ENCODE peak calls at places on chromosomes 7 and 10, in seven cellular contexts. K is cardiac muscle cell, W is mesothelial cell of epicardium, Q is neural crest cell, A is uterus, C is A673, G is GM20000. U is an unnamed sample.

GRCh38 chr7:27083646-27084045 is 12.2 kb downstream of the HOXA1 start:
- DNase-seq in C (no peak), G (peak), W (no peak), A (no peak), K (no peak), Q (no peak), U (no peak)

GRCh38 chr10:122939819-122940543 is 14.0 kb downstream of the C10orf88 start:
- DNase-seq in C (peak), A (no peak), G (no peak), K (no peak), W (no peak), Q (no peak), U (no peak)

GRCh38 chr10:131657318-131657984 is 243.4 kb upstream of the PPP2R2D start:
- DNase-seq in C (no peak), A (no peak), Q (no peak), G (no peak), K (no peak), W (no peak), U (no peak)

GRCh38 chr10:86944031-86944419 is 13.4 kb downstream of the MMRN2 start:
- DNase-seq in Q (no peak), C (no peak), W (no peak), G (no peak), A (no peak), K (no peak), U (no peak)

GRCh38 chr10:11489591-11489990 is 121.9 kb downstream of the USP6NL start:
- DNase-seq in W (no peak), Q (no peak), A (no peak), G (no peak), C (no peak), K (no peak), U (no peak)

GRCh38 chr10:113616244-113617074 is 47.4 kb downstream of the NRAP start:
- DNase-seq in A (no peak), C (peak), G (no peak), K (no peak), W (no peak), Q (peak), U (no peak)

GRCh38 chr7:158323741-158324396 is 263.8 kb downstream of the PTPRN2 start:
- DNase-seq in W (no peak), K (no peak), G (no peak), A (no peak), C (no peak), Q (no peak), U (no peak)

GRCh38 chr10:59991117-59991516 is 84.8 kb upstream of the CCDC6 start:
- DNase-seq in K (no peak), G (no peak), Q (no peak), W (no peak), A (no peak), C (no peak), U (no peak)

GRCh38 chr10:124565565-124566221 is 104.1 kb downstream of the LHPP start:
- DNase-seq in C (peak), Q (peak), G (no peak), K (peak), W (no peak), A (no peak), U (peak)

GRCh38 chr7:74587435-74588126 is 69.9 kb upstream of the GTF2I start:
- DNase-seq in A (peak), Q (peak), G (peak), W (no peak), C (no peak), K (peak), U (peak)

GRCh38 chr10:43683451-43684197 is 34.9 kb upstream of the ZNF32 start:
- DNase-seq in Q (peak), W (no peak), K (peak), C (peak), A (no peak), G (peak), U (peak)

GRCh38 chr10:131626274-131626673 is 274.5 kb upstream of the PPP2R2D start:
- DNase-seq in A (no peak), W (no peak), C (no peak), G (no peak), Q (no peak), K (no peak), U (no peak)

GRCh38 chr7:113071465-113071864 is 15.2 kb downstream of the GPR85 start:
- DNase-seq in K (no peak), G (no peak), C (no peak), W (no peak), Q (no peak), A (no peak), U (no peak)

GRCh38 chr7:149430197-149430596 is 30.7 kb downstream of the ZNF777 start:
- DNase-seq in K (no peak), A (no peak), Q (no peak), C (no peak), G (no peak), W (no peak), U (no peak)

GRCh38 chr10:70272925-70273316 is 10.9 kb downstream of the NPFFR1 start:
- DNase-seq in G (peak), C (peak), W (no peak), Q (no peak), K (no peak), A (no peak), U (peak)

GRCh38 chr10:75408911-75409885 is 7.6 kb upstream of the ZNF503 start:
- DNase-seq in K (peak), W (peak), Q (peak), A (peak), C (no peak), G (peak), U (peak)

GRCh38 chr7:23864984-23865383 is 155.0 kb downstream of the STK31 start:
- DNase-seq in Q (no peak), C (no peak), W (no peak), K (no peak), G (no peak), A (no peak), U (no peak)

GRCh38 chr10:105262666-105263065 is 621.6 kb downstream of the SORCS3 start:
- DNase-seq in C (no peak), Q (no peak), K (no peak), W (no peak), G (no peak), A (no peak), U (no peak)

GRCh38 chr7:91185771-91186170 is 78.5 kb upstream of the FZD1 start:
- DNase-seq in W (no peak), G (no peak), C (no peak), A (no peak), K (no peak), Q (no peak), U (no peak)

GRCh38 chr7:28979791-28980190 is 21.7 kb upstream of the TRIL start:
- DNase-seq in W (no peak), Q (no peak), K (no peak), G (no peak), A (peak), C (no peak), U (no peak)

GRCh38 chr7:69211739-69212138 is 386.5 kb upstream of the AUTS2 start:
- DNase-seq in K (peak), Q (no peak), G (no peak), C (no peak), A (no peak), W (no peak), U (no peak)

GRCh38 chr10:79112898-79113431 is 44.2 kb downstream of the ZMIZ1 start:
- DNase-seq in A (peak), K (peak), C (no peak), W (no peak), G (no peak), Q (no peak), U (no peak)

GRCh38 chr10:60992661-60993060 is 48.7 kb upstream of the RHOBTB1 start:
- DNase-seq in A (no peak), W (no peak), C (no peak), Q (no peak), G (no peak), K (no peak), U (no peak)

GRCh38 chr10:68871105-68871711 is 29.9 kb upstream of the DDX50 start:
- DNase-seq in C (peak), W (no peak), Q (no peak), G (no peak), A (no peak), K (peak), U (no peak)

GRCh38 chr10:116673866-116674265 is 53.1 kb downstream of the PNLIPRP2 start:
- DNase-seq in A (no peak), Q (no peak), C (no peak), K (no peak), G (no peak), W (no peak), U (no peak)

GRCh38 chr10:102669206-102670064 is 25.2 kb downstream of the TRIM8 start:
- DNase-seq in W (no peak), K (no peak), Q (no peak), G (no peak), C (no peak), A (no peak), U (no peak)

GRCh38 chr10:133211959-133212852 is 17.8 kb upstream of the UTF1 start:
- DNase-seq in Q (no peak), K (no peak), C (no peak), A (no peak), G (no peak), W (peak), U (no peak)

GRCh38 chr10:42753126-42753506 is 29.5 kb upstream of the BMS1 start:
- DNase-seq in Q (peak), K (peak), A (peak), G (peak), W (no peak), C (peak), U (peak)

GRCh38 chr10:77101416-77101815 is 536.2 kb downstream of the KCNMA1 start:
- DNase-seq in W (no peak), Q (no peak), A (no peak), K (no peak), C (no peak), G (no peak), U (no peak)

GRCh38 chr7:17101207-17101696 is 197.2 kb upstream of the AHR start:
- DNase-seq in G (no peak), W (no peak), K (no peak), C (no peak), Q (no peak), A (no peak), U (no peak)

GRCh38 chr10:104128214-104128613 is 6.2 kb downstream of the SFR1 start:
- DNase-seq in A (no peak), G (no peak), W (no peak), K (no peak), Q (no peak), C (no peak), U (no peak)

GRCh38 chr7:1123721-1124120 is 35.8 kb downstream of the GPER1 start:
- DNase-seq in C (peak), G (no peak), W (no peak), K (peak), A (peak), Q (peak), U (no peak)
- TF ChIP-seq CTCF in C (peak), G (no peak), W (no peak), K (peak), A (peak), Q (peak), U (no peak)

DNA sequence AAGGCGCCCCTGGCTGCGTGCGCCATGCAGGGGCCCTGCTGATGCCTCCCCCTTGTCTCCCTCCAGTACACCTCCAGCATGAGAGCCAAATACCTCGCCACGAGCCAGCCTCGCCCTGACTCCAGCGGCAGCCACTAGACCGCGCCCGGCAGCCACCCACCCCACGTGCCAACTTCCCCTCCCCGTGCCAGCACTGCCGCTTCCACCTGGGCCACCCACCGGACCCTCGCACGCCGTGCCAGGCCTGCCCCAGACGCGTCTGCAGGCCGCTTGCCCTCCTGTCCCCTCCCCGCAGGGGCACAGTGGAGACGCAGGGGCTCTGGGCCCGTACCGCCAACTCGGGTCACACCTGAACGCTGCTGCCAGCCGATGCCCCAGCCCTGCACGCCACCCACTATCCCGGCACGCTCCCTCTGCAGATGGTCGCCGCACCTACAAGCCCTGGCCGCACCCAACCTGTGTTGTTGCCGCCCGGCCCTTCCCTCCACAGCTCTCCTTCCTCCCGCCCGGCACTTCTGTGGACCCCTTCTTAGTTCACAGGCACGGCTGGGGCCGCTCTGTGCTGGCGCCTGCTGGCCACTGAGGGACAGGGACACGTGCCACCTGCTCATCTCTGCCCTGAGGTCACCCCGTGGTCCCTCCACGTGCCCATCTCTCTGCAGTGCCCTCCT is 26.3 kb upstream of the AMZ1 start:
- DNase-seq in Q (no peak), C (no peak), G (no peak), A (no peak), K (no peak), W (no peak), U (no peak)
- TF ChIP-seq CTCF in Q (no peak), C (no peak), G (no peak), A (no peak), K (peak), W (no peak), U (no peak)

GRCh38 chr7:45216181-45216580 is 58.6 kb downstream of the RAMP3 start:
- DNase-seq in W (no peak), K (no peak), Q (no peak), G (no peak), A (no peak), C (no peak), U (no peak)

GRCh38 chr7:45215611-45216062 is 58.0 kb downstream of the RAMP3 start:
- DNase-seq in W (no peak), K (no peak), A (no peak), C (no peak), Q (no peak), G (no peak), U (no peak)

GRCh38 chr7:45216622-45217165 is 59.1 kb downstream of the RAMP3 start:
- DNase-seq in W (no peak), G (no peak), C (no peak), Q (no peak), K (no peak), A (no peak), U (no peak)

GRCh38 chr7:45219130-45219529 is 61.5 kb downstream of the RAMP3 start:
- DNase-seq in K (no peak), C (no peak), Q (no peak), W (no peak), G (no peak), A (no peak), U (no peak)

GRCh38 chr7:45217358-45217757 is 59.8 kb downstream of the RAMP3 start:
- DNase-seq in Q (peak), K (peak), W (no peak), G (no peak), A (no peak), C (no peak), U (no peak)
- TF ChIP-seq CTCF in Q (peak), K (peak), W (peak), G (no peak), A (no peak), C (peak), U (no peak)

GRCh38 chr10:25080880-25081581 is 64.6 kb downstream of the THNSL1 start:
- DNase-seq in G (peak), K (peak), W (peak), A (peak), Q (peak), C (peak), U (peak)
- TF ChIP-seq CTCF in G (peak), K (peak), W (peak), A (peak), Q (peak), C (peak), U (peak)

GRCh38 chr7:137590071-137590470 is 246.5 kb upstream of the PTN start:
- DNase-seq in C (no peak), G (no peak), A (no peak), W (no peak), K (no peak), Q (no peak), U (no peak)

GRCh38 chr7:137591444-137591843 is 247.9 kb upstream of the PTN start:
- DNase-seq in W (no peak), G (no peak), A (no peak), Q (no peak), C (peak), K (peak), U (no peak)

GRCh38 chr7:137597856-137598255 is 248.9 kb downstream of the DGKI start:
- DNase-seq in Q (no peak), C (no peak), K (no peak), G (no peak), W (no peak), A (no peak), U (no peak)

GRCh38 chr7:137590686-137591255 is 247.2 kb upstream of the PTN start:
- DNase-seq in G (no peak), A (no peak), W (no peak), C (no peak), K (no peak), Q (no peak), U (no peak)

GRCh38 chr7:137592232-137592896 is 248.8 kb upstream of the PTN start:
- DNase-seq in Q (peak), K (peak), W (peak), A (peak), C (peak), G (peak), U (peak)
- TF ChIP-seq CTCF in Q (peak), K (peak), W (peak), A (peak), C (peak), G (peak), U (peak)

GRCh38 chr10:35542303-35542702 is 62.8 kb upstream of the GJD4 start:
- DNase-seq in K (no peak), W (no peak), G (no peak), C (no peak), A (no peak), Q (no peak), U (no peak)

GRCh38 chr10:35545079-35545657 is 60.0 kb upstream of the GJD4 start:
- DNase-seq in K (no peak), Q (no peak), A (no peak), W (no peak), C (no peak), G (no peak), U (no peak)

GRCh38 chr10:35545878-35546631 is 59.1 kb upstream of the GJD4 start:
- DNase-seq in K (no peak), C (no peak), A (no peak), Q (no peak), W (no peak), G (no peak), U (no peak)

GRCh38 chr10:35552622-35553342 is 52.4 kb upstream of the GJD4 start:
- DNase-seq in A (no peak), G (no peak), C (no peak), Q (no peak), W (no peak), K (no peak), U (no peak)

GRCh38 chr10:35546824-35547225 is 58.3 kb upstream of the GJD4 start:
- DNase-seq in A (no peak), C (peak), G (no peak), Q (no peak), W (no peak), K (no peak), U (no peak)
- TF ChIP-seq CTCF in A (peak), C (peak), G (no peak), Q (no peak), W (no peak), K (no peak), U (no peak)

DNA sequence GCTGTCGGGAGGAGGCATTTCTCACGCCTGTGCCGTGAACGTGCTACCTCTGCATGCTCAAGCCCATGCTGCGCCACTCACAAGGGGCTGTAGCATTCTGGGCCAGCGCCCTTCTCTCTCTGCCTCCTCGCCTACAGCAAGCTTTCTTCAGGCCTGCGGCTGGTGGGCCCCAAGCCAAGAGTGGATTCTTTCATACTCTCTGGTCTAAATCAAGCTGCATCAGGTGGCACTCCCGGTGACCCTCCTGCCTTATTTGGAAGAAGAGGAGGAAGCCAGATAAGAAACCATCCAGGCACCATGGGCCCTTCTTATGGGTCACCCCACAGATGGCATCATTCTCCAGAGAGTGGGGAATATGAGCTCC is 86.7 kb upstream of the DUSP5 start:
- DNase-seq in C (no peak), A (peak), K (peak), Q (no peak), W (peak), G (no peak), U (no peak)
- TF ChIP-seq CTCF in C (no peak), A (no peak), K (no peak), Q (no peak), W (no peak), G (no peak), U (no peak)

U was measured in GM10248.